ENCODE peak calls at places on chromosomes 7 and 10, in nine cellular contexts. J, T, H, W, S, D, L, F and O are unnamed samples.

GRCh38 chr7:142711196-142711595 is 38.1 kb upstream of the PRSS1 start:
- DNase-seq in J (no peak), T (peak; percentile 30), H (no peak), W (no peak), S (no peak), D (no peak), L (no peak), F (no peak), O (no peak)

GRCh38 chr10:127853868-127854768 is 38.6 kb downstream of the CLRN3 start:
- DNase-seq in J (peak; percentile 71), T (peak; percentile 63), H (peak; percentile 6), W (peak; percentile 71), S (peak; percentile 66), D (peak; percentile 67), L (no peak), F (peak; percentile 74), O (peak; percentile 46)

GRCh38 chr7:44796034-44796503 is 412 bp upstream of the PPIA start:
- DNase-seq in J (no peak), T (no peak), H (no peak), W (no peak), S (no peak), D (peak; percentile 59), L (no peak), F (no peak), O (no peak)

GRCh38 chr10:93541402-93542357 is 24.8 kb upstream of the FFAR4 start:
- DNase-seq in J (peak; percentile 63), T (peak; percentile 15), H (no peak), W (peak; percentile 70), S (no peak), D (peak; percentile 55), L (no peak), F (peak; percentile 67), O (no peak)

GRCh38 chr7:159015081-159015893 is 129.4 kb downstream of the VIPR2 start:
- DNase-seq in J (peak; percentile 88), T (no peak), H (no peak), W (no peak), S (peak; percentile 82), D (peak; percentile 95), L (no peak), F (peak; percentile 71), O (no peak)

GRCh38 chr10:79898597-79899325 is 50.1 kb downstream of the SFTPD start:
- DNase-seq in J (no peak), T (no peak), H (no peak), W (no peak), S (no peak), D (peak; percentile 5), L (peak; percentile 89), F (no peak), O (no peak)

GRCh38 chr7:69457912-69458491 is 140.3 kb upstream of the AUTS2 start:
- DNase-seq in J (peak; percentile 63), T (no peak), H (no peak), W (no peak), S (peak; percentile 74), D (no peak), L (no peak), F (no peak), O (no peak)

GRCh38 chr7:272108-272615 is 17.8 kb upstream of the FOXL3 start:
- DNase-seq in J (peak; percentile 32), T (no peak), H (no peak), W (no peak), S (no peak), D (no peak), L (no peak), F (no peak), O (no peak)

GRCh38 chr7:17659126-17659525 is 281.2 kb downstream of the SNX13 start:
- DNase-seq in J (no peak), T (no peak), H (no peak), W (no peak), S (no peak), D (no peak), L (no peak), F (no peak), O (no peak)

GRCh38 chr10:97494151-97494550 is 4.1 kb downstream of the MMS19 start:
- DNase-seq in J (no peak), T (no peak), H (no peak), W (no peak), S (no peak), D (no peak), L (no peak), F (no peak), O (no peak)

GRCh38 chr10:106973301-106973700 is 191.2 kb downstream of the SORCS1 start:
- DNase-seq in J (no peak), T (no peak), H (no peak), W (no peak), S (no peak), D (no peak), L (no peak), F (no peak), O (no peak)

GRCh38 chr10:106967482-106967881 is 197.0 kb downstream of the SORCS1 start:
- DNase-seq in J (no peak), T (no peak), H (no peak), W (no peak), S (no peak), D (no peak), L (no peak), F (no peak), O (no peak)

GRCh38 chr10:106973716-106974115 is 190.8 kb downstream of the SORCS1 start:
- DNase-seq in J (no peak), T (no peak), H (no peak), W (no peak), S (no peak), D (no peak), L (no peak), F (no peak), O (no peak)

GRCh38 chr10:106972381-106972780 is 192.1 kb downstream of the SORCS1 start:
- DNase-seq in J (no peak), T (no peak), H (no peak), W (no peak), S (no peak), D (no peak), L (no peak), F (no peak), O (no peak)

DNA sequence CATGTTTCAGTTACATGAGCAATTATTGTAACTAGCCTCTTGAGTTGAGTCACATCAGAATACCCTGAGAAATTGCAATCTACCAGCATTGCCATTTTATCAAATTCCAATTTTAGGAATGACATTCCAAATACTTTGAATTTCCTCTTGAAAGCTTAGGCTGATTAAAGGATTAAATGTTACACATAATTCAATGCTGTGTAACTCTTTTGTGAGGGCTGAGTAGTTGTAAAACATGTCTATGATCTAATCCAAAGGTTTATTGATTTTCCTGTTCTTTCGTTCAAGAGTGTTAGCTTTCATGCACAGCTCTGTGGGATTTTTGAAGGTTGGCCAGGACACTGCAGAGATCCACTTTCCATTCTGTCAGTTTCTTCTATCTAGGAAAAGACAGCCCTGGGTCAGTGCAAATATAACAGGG is 193.1 kb downstream of the SORCS1 start:
- DNase-seq in J (no peak), T (no peak), H (no peak), W (no peak), S (no peak), D (no peak), L (no peak), F (no peak), O (no peak)
- TF ChIP-seq CTCF in J (no peak), T (no peak), H (no peak), W (no peak), S (no peak), D (no peak), L (no peak), F (no peak), O (no peak)

GRCh38 chr7:85750454-85750949 is 563.6 kb upstream of the SEMA3D start:
- DNase-seq in J (no peak), T (peak; percentile 28), H (peak; percentile 39), W (peak; percentile 57), S (no peak), D (peak; percentile 53), L (no peak), F (peak; percentile 66), O (no peak)
- TF ChIP-seq CTCF in J (no peak), T (peak; percentile 26), H (peak; percentile 77), W (peak; percentile 62), S (peak; percentile 55), D (peak; percentile 75), L (peak; percentile 80), F (no peak), O (no peak)

DNA sequence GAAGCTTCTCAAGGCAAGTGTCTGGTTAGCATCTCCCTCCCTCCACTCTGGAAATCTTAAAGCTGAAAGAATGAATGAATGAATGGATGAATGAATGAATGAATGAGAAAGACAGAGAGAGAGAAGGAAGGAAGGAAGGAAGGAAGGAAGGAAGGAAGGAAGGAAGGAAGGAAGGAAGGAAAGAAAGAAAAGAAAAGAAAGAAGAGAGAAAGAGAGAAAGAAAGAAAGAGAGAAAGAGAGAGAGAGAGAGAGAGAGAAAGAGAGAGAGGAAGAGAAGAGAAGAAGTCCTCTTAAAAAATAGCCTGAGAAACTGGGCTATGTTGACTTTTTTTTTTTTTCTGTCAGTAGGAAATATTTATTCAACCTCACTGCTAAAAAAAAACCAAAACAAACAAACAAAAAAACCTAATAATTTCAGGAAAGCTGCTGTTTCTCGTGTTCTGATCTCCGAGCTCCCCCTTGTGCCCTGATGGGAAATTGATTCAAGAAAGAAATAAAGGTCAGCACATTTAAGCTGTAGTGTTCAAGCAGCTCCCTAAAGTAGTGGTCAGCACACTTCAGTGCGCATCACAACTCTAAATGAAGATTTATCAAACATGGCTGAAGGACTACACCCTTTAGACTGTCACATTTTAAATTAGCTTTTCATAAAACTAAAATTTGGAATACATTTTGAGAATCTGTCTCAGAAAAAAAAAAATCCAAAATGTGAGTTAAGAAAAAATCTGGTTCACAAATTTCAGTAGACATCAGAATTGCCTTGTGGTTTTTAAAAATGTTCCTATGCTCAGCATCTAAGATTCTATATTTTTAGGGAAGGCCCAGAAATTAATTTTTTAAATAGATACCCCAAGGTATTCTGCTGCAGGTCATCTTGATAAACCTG is 154.3 kb downstream of the ELAPOR2 start:
- DNase-seq in J (no peak), T (peak; percentile 19), H (no peak), W (peak; percentile 22), S (no peak), D (peak; percentile 35), L (no peak), F (no peak), O (no peak)
- TF ChIP-seq CTCF in J (peak; percentile 31), T (peak; percentile 55), H (peak; percentile 52), W (peak; percentile 56), S (peak; percentile 65), D (peak; percentile 60), L (peak; percentile 70), F (no peak), O (no peak)

GRCh38 chr7:154795014-154795413 is 207.9 kb downstream of the PAXIP1 start:
- DNase-seq in J (no peak), T (no peak), H (no peak), W (no peak), S (no peak), D (no peak), L (no peak), F (no peak), O (no peak)
- TF ChIP-seq CTCF in J (no peak), T (no peak), H (no peak), W (peak; percentile 13), S (no peak), D (no peak), L (no peak), F (no peak), O (no peak)

GRCh38 chr7:30918676-30919075 is 7.0 kb downstream of the AQP1 start:
- DNase-seq in J (peak; percentile 49), T (no peak), H (no peak), W (no peak), S (no peak), D (no peak), L (no peak), F (no peak), O (no peak)
- TF ChIP-seq CTCF in J (no peak), T (no peak), H (no peak), W (no peak), S (no peak), D (no peak), L (no peak), F (no peak), O (no peak)